ENCODE peak calls at places on chromosomes 2 and 18, in five cellular contexts. R is HepG2, B is HCT116, Z is K562, Q is SK-N-SH. P is an unnamed sample.

GRCh38 chr2:3270095-3270478 is 107.5 kb downstream of the EIPR1 start:
- DNase-seq in R (no peak), B (no peak), Z (no peak), Q (no peak), P (no peak)

GRCh38 chr2:187150667-187151066 is 297.4 kb downstream of the CALCRL start:
- DNase-seq in R (no peak), B (no peak), Z (no peak), Q (no peak), P (no peak)

GRCh38 chr2:52340185-52340584 is 1308.3 kb upstream of the NRXN1 start:
- DNase-seq in R (no peak), B (no peak), Z (no peak), Q (no peak), P (no peak)

GRCh38 chr2:174752403-174753037 is 11.8 kb downstream of the CHRNA1 start:
- DNase-seq in R (no peak), B (no peak), Z (no peak), Q (no peak), P (peak)

GRCh38 chr2:68115965-68116364 is 41.7 kb upstream of the PNO1 start:
- DNase-seq in R (no peak), B (no peak), Z (no peak), Q (no peak), P (no peak)

GRCh38 chr2:237213325-237214040 is 127.8 kb downstream of the COPS8 start:
- DNase-seq in R (no peak), B (no peak), Z (no peak), Q (no peak), P (no peak)

GRCh38 chr2:46157072-46157965 is 139.9 kb upstream of the EPAS1 start:
- DNase-seq in R (no peak), B (no peak), Z (no peak), Q (no peak), P (no peak)

GRCh38 chr2:200479617-200480292 is 30.1 kb downstream of the KCTD18 start:
- DNase-seq in R (peak), B (no peak), Z (no peak), Q (no peak), P (no peak)

GRCh38 chr18:13371689-13372404 is 153.3 kb downstream of the LDLRAD4 start:
- DNase-seq in R (no peak), B (no peak), Z (no peak), Q (no peak), P (no peak)

GRCh38 chr2:45583989-45584388 is 27.1 kb downstream of the SRBD1 start:
- DNase-seq in R (no peak), B (no peak), Z (no peak), Q (no peak), P (no peak)

GRCh38 chr18:45962461-45962860 is 4.7 kb downstream of the EPG5 start:
- DNase-seq in R (peak), B (no peak), Z (peak), Q (no peak), P (peak)

GRCh38 chr18:11747731-11748130 is 58.7 kb downstream of the GNAL start:
- DNase-seq in R (no peak), B (no peak), Z (no peak), Q (peak), P (no peak)

GRCh38 chr2:182586426-182586825 is 129.6 kb upstream of the DNAJC10 start:
- DNase-seq in R (no peak), B (no peak), Z (no peak), Q (no peak), P (no peak)

GRCh38 chr2:88875749-88876148 is 184.3 kb downstream of the RPIA start:
- DNase-seq in R (no peak), B (no peak), Z (no peak), Q (no peak), P (no peak)

GRCh38 chr18:33560686-33561370 is 17.2 kb upstream of the ASXL3 start:
- DNase-seq in R (peak), B (no peak), Z (peak), Q (peak), P (peak)

GRCh38 chr2:232535761-232536530 is 3.5 kb upstream of the CHRNG start:
- DNase-seq in R (no peak), B (no peak), Z (no peak), Q (no peak), P (no peak)

GRCh38 chr2:159146930-159147666 is 139.4 kb downstream of the WDSUB1 start:
- DNase-seq in R (no peak), B (peak), Z (no peak), Q (no peak), P (no peak)

GRCh38 chr18:79599503-79599931 is 80.1 kb upstream of the CTDP1 start:
- DNase-seq in R (no peak), B (no peak), Z (no peak), Q (no peak), P (no peak)

GRCh38 chr2:208031608-208032019 is 6.3 kb upstream of the PLEKHM3 start:
- DNase-seq in R (peak), B (no peak), Z (no peak), Q (no peak), P (no peak)

GRCh38 chr2:219277703-219278654 is 1.2 kb upstream of the DNAJB2 start:
- DNase-seq in R (peak), B (peak), Z (peak), Q (peak), P (peak)

GRCh38 chr2:210654091-210654490 is 97.7 kb downstream of the CPS1 start:
- DNase-seq in R (no peak), B (no peak), Z (no peak), Q (no peak), P (no peak)

GRCh38 chr2:130829020-130829419 is 7.7 kb upstream of the ARHGEF4 start:
- DNase-seq in R (no peak), B (peak), Z (no peak), Q (no peak), P (no peak)

GRCh38 chr2:199818001-199818400 is 33.0 kb downstream of the FTCDNL1 start:
- DNase-seq in R (no peak), B (no peak), Z (no peak), Q (no peak), P (no peak)

GRCh38 chr2:38712413-38712812 is 38.7 kb downstream of the SRSF7 start:
- DNase-seq in R (no peak), B (no peak), Z (no peak), Q (no peak), P (no peak)

GRCh38 chr2:33380001-33380609 is 96.3 kb upstream of the RASGRP3 start:
- DNase-seq in R (no peak), B (peak), Z (peak), Q (no peak), P (no peak)

GRCh38 chr2:31274700-31275075 is 40.7 kb downstream of the EHD3 start:
- DNase-seq in R (no peak), B (no peak), Z (no peak), Q (no peak), P (no peak)

GRCh38 chr18:9055185-9055584 is 47.3 kb upstream of the NDUFV2 start:
- DNase-seq in R (no peak), B (peak), Z (peak), Q (peak), P (no peak)

GRCh38 chr2:141557329-141558098 is 573.3 kb downstream of the LRP1B start:
- DNase-seq in R (no peak), B (no peak), Z (no peak), Q (no peak), P (no peak)

GRCh38 chr2:240640939-240641338 is 15.7 kb downstream of the GPR35 start:
- DNase-seq in R (peak), B (peak), Z (peak), Q (peak), P (no peak)

GRCh38 chr2:224126001-224126400 is 86.9 kb upstream of the SERPINE2 start:
- DNase-seq in R (no peak), B (no peak), Z (no peak), Q (no peak), P (no peak)
- TF ChIP-seq JUND in R (no peak), B (no peak), Z (no peak), Q (no peak), P (no peak)

GRCh38 chr2:9782197-9782719 is 61.0 kb upstream of the TAF1B start:
- DNase-seq in R (no peak), B (no peak), Z (no peak), Q (no peak), P (no peak)
- TF ChIP-seq RAD21 in R (no peak), B (peak), Z (no peak), Q (peak), P (no peak)

DNA sequence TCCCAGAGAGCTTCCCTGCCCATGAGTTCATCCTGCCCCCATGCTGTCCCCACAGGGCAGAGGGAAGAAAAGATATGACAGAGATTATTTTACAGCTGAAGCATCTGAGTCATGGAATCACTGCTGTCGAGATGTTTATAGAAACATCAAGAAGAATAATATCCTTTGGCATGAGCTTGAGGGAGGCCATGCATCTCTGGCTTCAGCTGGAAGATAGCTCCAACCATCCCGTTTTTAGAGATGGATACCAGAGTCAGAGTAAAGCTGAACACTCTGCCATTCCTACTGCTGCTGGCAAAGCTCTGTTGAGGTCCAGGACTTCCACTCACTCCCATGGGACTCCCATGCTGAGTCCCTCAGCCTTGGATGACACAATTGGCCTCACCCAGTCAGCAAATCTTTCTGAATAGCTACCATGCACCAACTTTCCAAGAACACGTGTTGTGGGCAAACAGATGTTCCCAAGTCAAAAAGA is 167.8 kb downstream of the TTC32 start:
- DNase-seq in R (no peak), B (no peak), Z (no peak), Q (no peak), P (no peak)
- TF ChIP-seq JUND in R (no peak), B (no peak), Z (no peak), Q (no peak), P (no peak)

DNA sequence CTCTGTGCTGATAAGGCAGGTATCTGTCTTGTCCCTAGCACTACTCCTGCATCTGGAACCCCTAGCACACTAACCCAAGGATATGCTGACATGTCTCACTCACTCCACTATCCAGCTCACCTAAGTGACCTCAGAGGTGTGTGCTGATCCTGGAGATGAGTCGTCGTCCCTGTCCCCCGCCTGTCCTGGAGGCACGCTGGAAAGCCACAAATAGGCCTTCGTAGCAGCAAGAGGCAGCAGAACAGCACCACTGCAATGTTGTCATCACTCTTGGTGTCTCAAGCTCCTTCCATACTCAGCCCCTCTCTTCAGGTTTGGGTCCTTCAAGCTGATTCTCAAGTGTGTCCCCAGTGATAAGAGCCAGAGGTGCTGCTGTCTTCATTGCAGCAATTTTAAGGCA is 73.0 kb upstream of the ITGA6 start:
- DNase-seq in R (no peak), B (no peak), Z (no peak), Q (no peak), P (no peak)
- TF ChIP-seq RAD21 in R (no peak), B (no peak), Z (no peak), Q (no peak), P (no peak)

GRCh38 chr2:220785181-220785580 is 786.9 kb downstream of the EPHA4 start:
- DNase-seq in R (no peak), B (no peak), Z (no peak), Q (no peak), P (no peak)
- TF ChIP-seq JUND in R (no peak), B (no peak), Z (no peak), Q (no peak), P (no peak)

P was measured in GM12878.